ENCODE peak calls at places on chromosomes 3 and 15, in ten cellular contexts. N is psoas muscle; L is SJSA1; Y is ovary; I is HL-60; S is keratinocyte; K is Peyer's patch; W is uterus; M is CD8-positive, alpha-beta T cell; G is suprapubic skin. T is an unnamed sample.

GRCh38 chr3:100796556-100796955 is 87.3 kb downstream of the TFG start:
- DNase-seq in N (no peak), L (no peak), Y (no peak), I (no peak), S (no peak), K (no peak), W (no peak), M (no peak), G (no peak), T (no peak)

GRCh38 chr3:167787440-167787839 is 51.9 kb downstream of the SERPINI1 start:
- DNase-seq in N (no peak), L (no peak), Y (no peak), I (no peak), S (no peak), K (no peak), W (no peak), M (no peak), G (no peak), T (no peak)

GRCh38 chr3:196609815-196610515 is 29.5 kb upstream of the NRROS start:
- DNase-seq in N (no peak), L (no peak), Y (no peak), I (peak; percentile 35), S (no peak), K (no peak), W (no peak), M (no peak), G (no peak), T (no peak)

GRCh38 chr3:114879059-114880031 is 267.7 kb downstream of the ZBTB20 start:
- DNase-seq in N (no peak), L (no peak), Y (no peak), I (no peak), S (no peak), K (no peak), W (no peak), M (no peak), G (no peak), T (no peak)

GRCh38 chr3:71518089-71518488 is 65.4 kb downstream of the FOXP1 start:
- DNase-seq in N (no peak), L (no peak), Y (no peak), I (no peak), S (no peak), K (no peak), W (no peak), M (no peak), G (no peak), T (no peak)

GRCh38 chr15:56537881-56538280 is 72.9 kb upstream of the MNS1 start:
- DNase-seq in N (peak; percentile 17), L (no peak), Y (no peak), I (peak; percentile 18), S (no peak), K (peak; percentile 55), W (no peak), M (peak; percentile 14), G (no peak), T (no peak)

GRCh38 chr3:113002676-113003075 is 11.9 kb downstream of the GTPBP8 start:
- DNase-seq in N (no peak), L (no peak), Y (no peak), I (no peak), S (no peak), K (no peak), W (no peak), M (peak; percentile 24), G (no peak), T (no peak)

GRCh38 chr3:171454026-171454425 is 6.2 kb downstream of the TNIK start:
- DNase-seq in N (no peak), L (no peak), Y (no peak), I (no peak), S (no peak), K (no peak), W (no peak), M (no peak), G (no peak), T (no peak)

GRCh38 chr15:95296626-95297025 is 1033.9 kb upstream of the NR2F2 start:
- DNase-seq in N (no peak), L (no peak), Y (no peak), I (no peak), S (no peak), K (no peak), W (no peak), M (no peak), G (no peak), T (no peak)

GRCh38 chr3:164984947-164985346 is 93.3 kb downstream of the SI start:
- DNase-seq in N (no peak), L (no peak), Y (no peak), I (no peak), S (no peak), K (no peak), W (no peak), M (no peak), G (no peak), T (no peak)

GRCh38 chr15:66110788-66111187 is 142.8 kb downstream of the MEGF11 start:
- DNase-seq in N (no peak), L (no peak), Y (no peak), I (no peak), S (no peak), K (no peak), W (no peak), M (no peak), G (no peak), T (no peak)

GRCh38 chr3:32840086-32840841 is 22.5 kb downstream of the TRIM71 start:
- DNase-seq in N (no peak), L (no peak), Y (no peak), I (no peak), S (no peak), K (no peak), W (no peak), M (no peak), G (no peak), T (no peak)

DNA sequence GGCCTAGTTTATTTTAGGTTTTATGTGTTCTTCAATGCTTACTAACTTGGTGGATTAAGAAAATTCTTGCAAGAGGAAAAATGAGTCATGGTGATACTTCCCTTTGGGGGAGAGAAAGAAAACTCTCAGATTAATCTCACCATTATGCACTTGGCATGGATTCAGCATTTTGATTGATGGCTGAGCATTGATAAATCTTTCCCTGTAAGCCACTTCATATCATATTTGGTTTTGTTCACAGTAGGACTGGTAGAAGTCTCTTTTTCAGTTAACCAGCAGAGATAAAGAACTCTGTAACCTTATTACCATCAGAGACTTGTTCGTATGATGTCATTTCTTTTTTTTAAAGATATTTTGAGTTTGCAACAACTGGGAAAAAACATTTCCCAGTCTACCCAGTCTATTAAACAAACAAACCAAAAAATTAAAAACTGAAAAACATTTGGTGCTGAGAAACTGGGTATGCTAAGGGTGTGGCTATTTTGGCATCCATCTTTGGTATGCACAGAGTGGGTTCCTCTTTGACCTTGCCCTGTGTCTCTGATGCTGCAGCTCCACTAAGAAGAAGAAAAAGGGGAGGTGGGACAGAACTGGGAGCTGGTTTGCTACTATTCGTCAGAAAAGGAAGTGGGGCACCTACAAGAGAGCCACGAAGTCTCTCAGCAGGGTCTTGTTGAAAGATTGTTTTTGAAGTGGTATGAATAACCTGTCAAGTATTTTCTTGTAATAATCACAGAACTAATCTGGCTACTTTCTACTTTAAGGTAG is 17.2 kb downstream of the TMOD3 start:
- DNase-seq in N (no peak), L (peak; percentile 80), Y (no peak), I (peak; percentile 25), S (no peak), K (no peak), W (no peak), M (no peak), G (no peak), T (no peak)
- H3K27ac ChIP-seq in N (no peak overlapping the region), L (peak overlapping the region; percentile 83), Y (no peak overlapping the region), I (peak overlapping the region; percentile 47), S (peak overlapping the region; percentile 88), K (peak overlapping the region; percentile 22), W (peak overlapping the region; percentile 76), M (no peak overlapping the region), G (peak overlapping the region; percentile 26), T (peak overlapping the region; percentile 62)

GRCh38 chr3:174409085-174409743 is 449.9 kb upstream of the NAALADL2 start:
- DNase-seq in N (no peak), L (no peak), Y (no peak), I (no peak), S (no peak), K (no peak), W (no peak), M (no peak), G (no peak), T (no peak)
- H3K27ac ChIP-seq in N (no peak overlapping the region), L (no peak overlapping the region), Y (no peak overlapping the region), I (no peak overlapping the region), S (no peak overlapping the region), K (no peak overlapping the region), W (no peak overlapping the region), M (no peak overlapping the region), G (no peak overlapping the region), T (no peak overlapping the region)

DNA sequence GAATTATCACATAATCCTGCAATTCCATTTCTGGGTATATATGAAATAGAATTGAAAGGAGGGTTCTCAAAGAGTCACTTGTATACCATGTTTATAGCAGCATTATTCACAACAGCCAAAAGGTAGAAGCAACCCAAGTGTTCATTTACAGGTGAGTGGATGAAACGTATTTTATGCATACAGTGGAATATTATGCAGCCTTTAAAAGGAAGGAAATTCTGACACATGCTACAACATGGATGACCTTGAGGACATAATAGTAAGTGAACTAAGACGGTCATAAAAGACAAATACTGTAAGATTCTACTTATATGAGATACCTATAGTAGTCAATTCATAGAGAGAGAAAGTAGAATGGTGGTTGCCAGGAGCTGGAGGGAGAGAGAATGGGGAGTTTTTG is 110.8 kb upstream of the LIPC start:
- DNase-seq in N (no peak), L (no peak), Y (no peak), I (no peak), S (no peak), K (no peak), W (no peak), M (no peak), G (no peak), T (no peak)
- H3K27ac ChIP-seq in N (no peak overlapping the region), L (no peak overlapping the region), Y (no peak overlapping the region), I (no peak overlapping the region), S (no peak overlapping the region), K (no peak overlapping the region), W (no peak overlapping the region), M (no peak overlapping the region), G (no peak overlapping the region), T (no peak overlapping the region)

GRCh38 chr3:187736418-187736871 is 8.8 kb downstream of the BCL6 start:
- DNase-seq in N (peak; percentile 32), L (peak; percentile 50), Y (no peak), I (no peak), S (no peak), K (no peak), W (no peak), M (no peak), G (no peak), T (no peak)

GRCh38 chr3:187739125-187739560 is 6.1 kb downstream of the BCL6 start:
- DNase-seq in N (peak; percentile 60), L (no peak), Y (no peak), I (no peak), S (no peak), K (peak; percentile 35), W (no peak), M (no peak), G (peak; percentile 87), T (peak; percentile 53)

GRCh38 chr3:187737401-187738088 is 7.7 kb downstream of the BCL6 start:
- DNase-seq in N (peak; percentile 84), L (peak; percentile 48), Y (peak; percentile 79), I (peak; percentile 23), S (no peak), K (peak; percentile 44), W (peak; percentile 72), M (no peak), G (peak; percentile 88), T (peak; percentile 79)

GRCh38 chr3:187738400-187739124 is 6.7 kb downstream of the BCL6 start:
- DNase-seq in N (peak; percentile 85), L (peak; percentile 86), Y (peak; percentile 93), I (peak; percentile 81), S (no peak), K (peak; percentile 78), W (peak; percentile 88), M (peak; percentile 56), G (peak; percentile 93), T (peak; percentile 88)

GRCh38 chr3:187738089-187738399 is 7.2 kb downstream of the BCL6 start:
- DNase-seq in N (no peak), L (peak; percentile 35), Y (no peak), I (no peak), S (no peak), K (no peak), W (no peak), M (no peak), G (no peak), T (no peak)
- H3K27ac ChIP-seq in N (peak overlapping the region; percentile 100), L (peak overlapping the region; percentile 46), Y (peak overlapping the region; percentile 84), I (peak overlapping the region; percentile 50), S (peak overlapping the region; percentile 89), K (peak overlapping the region; percentile 98), W (peak overlapping the region; percentile 100), M (peak overlapping the region; percentile 42), G (peak overlapping the region; percentile 100), T (peak overlapping the region; percentile 99)